ENCODE peak calls at places on chromosomes 13 and 19, in four cellular contexts. T, N, P and U are unnamed samples.

GRCh38 chr13:89541091-89542030 is 1806.1 kb upstream of the MIR17HG start:
- DNase-seq in T (no peak), N (no peak), P (no peak), U (no peak)

GRCh38 chr13:46386996-46387851 is at the start of gene RUBCNL:
- DNase-seq in T (peak), N (peak), P (peak), U (peak)

GRCh38 chr19:10871711-10872550 is 578 bp downstream of the CARM1 start:
- DNase-seq in T (no peak), N (peak), P (peak), U (no peak)

GRCh38 chr19:58183822-58184215 is 958 bp downstream of the ZNF274 start:
- DNase-seq in T (no peak), N (no peak), P (no peak), U (no peak)

GRCh38 chr13:31860002-31860401 is 120.7 kb downstream of the RXFP2 start:
- DNase-seq in T (no peak), N (no peak), P (no peak), U (no peak)

GRCh38 chr19:2426661-2427322 is 594 bp downstream of the TIMM13 start:
- DNase-seq in T (peak), N (peak), P (peak), U (peak)

GRCh38 chr13:40207110-40207478 is 459.3 kb downstream of the FOXO1 start:
- DNase-seq in T (no peak), N (no peak), P (no peak), U (peak)

GRCh38 chr13:50140153-50140552 is 124.9 kb downstream of the KCNRG start:
- DNase-seq in T (no peak), N (no peak), P (no peak), U (no peak)

GRCh38 chr13:106117035-106117434 is 418.4 kb downstream of the EFNB2 start:
- DNase-seq in T (no peak), N (no peak), P (peak), U (no peak)

GRCh38 chr19:31113250-31113685 is 236.0 kb downstream of the TSHZ3 start:
- DNase-seq in T (peak), N (no peak), P (peak), U (no peak)

GRCh38 chr13:26919311-26919710 is 158.7 kb upstream of the GPR12 start:
- DNase-seq in T (no peak), N (no peak), P (no peak), U (no peak)

GRCh38 chr13:51759240-51759639 is 44.7 kb downstream of the DHRS12 start:
- DNase-seq in T (no peak), N (no peak), P (peak), U (no peak)

GRCh38 chr13:30895773-30896172 is 10.3 kb upstream of the MEDAG start:
- DNase-seq in T (peak), N (no peak), P (peak), U (no peak)

GRCh38 chr19:54373781-54374266 is 9.1 kb upstream of the LAIR1 start:
- DNase-seq in T (no peak), N (no peak), P (no peak), U (no peak)

DNA sequence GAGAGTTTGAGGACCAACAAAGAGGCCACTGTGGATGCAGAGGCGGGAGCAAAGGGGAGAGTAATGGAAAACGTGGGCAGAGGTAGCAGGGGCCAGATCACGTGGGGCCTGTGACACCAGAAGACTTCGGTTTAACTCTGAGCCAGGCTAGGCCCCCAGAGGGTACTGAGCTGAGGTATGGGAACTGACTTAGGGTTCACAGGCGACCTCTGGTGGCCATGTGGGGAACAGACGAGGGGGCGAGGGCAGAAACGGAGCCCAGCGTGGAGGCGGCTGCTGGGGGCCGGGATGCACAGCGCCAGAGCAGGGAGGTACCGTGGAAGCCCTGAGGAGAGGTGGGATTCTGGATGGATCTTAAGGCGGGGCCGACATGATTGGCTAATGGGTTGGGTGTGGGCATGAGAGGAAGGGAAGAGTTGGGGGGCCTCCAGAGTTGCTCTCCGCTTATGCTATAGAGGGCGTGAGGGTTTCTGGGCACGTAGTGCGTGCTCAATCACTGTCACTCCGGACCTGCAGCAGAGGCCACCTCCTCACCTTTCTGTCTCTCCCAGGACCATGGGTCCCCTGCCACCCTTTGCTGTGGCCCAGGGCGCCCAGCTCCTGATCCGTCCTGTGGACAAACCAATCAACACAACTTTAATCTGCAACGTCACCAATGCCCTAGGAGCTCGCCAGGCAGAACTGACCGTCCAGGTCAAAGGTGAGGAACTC is 13.7 kb downstream of the PVR start:
- DNase-seq in T (peak), N (peak), P (peak), U (peak)
- TF ChIP-seq CTCF in T (peak), N (peak), P (peak), U (peak)

GRCh38 chr19:39188960-39189359 is 7.8 kb upstream of the NCCRP1 start:
- DNase-seq in T (no peak), N (no peak), P (no peak), U (no peak)

GRCh38 chr19:39183100-39183499 is 13.7 kb upstream of the NCCRP1 start:
- DNase-seq in T (no peak), N (no peak), P (peak), U (no peak)

GRCh38 chr19:39190768-39191167 is 6.0 kb upstream of the NCCRP1 start:
- DNase-seq in T (no peak), N (no peak), P (no peak), U (no peak)

GRCh38 chr19:39186391-39186790 is 10.4 kb upstream of the NCCRP1 start:
- DNase-seq in T (no peak), N (no peak), P (no peak), U (no peak)

GRCh38 chr19:39187552-39187943 is 9.2 kb upstream of the NCCRP1 start:
- DNase-seq in T (no peak), N (no peak), P (no peak), U (no peak)
- TF ChIP-seq CTCF in T (no peak), N (no peak), P (no peak), U (no peak)

GRCh38 chr13:75371223-75371622 is 110.7 kb downstream of the TBC1D4 start:
- DNase-seq in T (no peak), N (no peak), P (no peak), U (no peak)

GRCh38 chr13:75373988-75374387 is 108.0 kb downstream of the TBC1D4 start:
- DNase-seq in T (no peak), N (no peak), P (no peak), U (no peak)

GRCh38 chr13:75372923-75373841 is 108.8 kb downstream of the TBC1D4 start:
- DNase-seq in T (peak), N (no peak), P (peak), U (no peak)

GRCh38 chr13:75369986-75370385 is 112.0 kb downstream of the TBC1D4 start:
- DNase-seq in T (no peak), N (no peak), P (peak), U (no peak)

GRCh38 chr13:75372517-75372916 is 109.5 kb downstream of the TBC1D4 start:
- DNase-seq in T (peak), N (no peak), P (peak), U (peak)
- TF ChIP-seq CTCF in T (peak), N (peak), P (peak), U (peak)

GRCh38 chr19:13260883-13261653 is 110.9 kb downstream of the IER2 start:
- DNase-seq in T (peak), N (no peak), P (peak), U (peak)
- TF ChIP-seq CTCF in T (peak), N (no peak), P (no peak), U (no peak)

GRCh38 chr19:51639916-51640315 is 6.7 kb downstream of the SIGLEC14 start:
- DNase-seq in T (no peak), N (no peak), P (no peak), U (no peak)

GRCh38 chr19:51644636-51645271 is 1.9 kb downstream of the SIGLEC14 start:
- DNase-seq in T (no peak), N (no peak), P (no peak), U (no peak)

GRCh38 chr19:51637362-51637978 is 7.3 kb upstream of the SIGLEC5 start:
- DNase-seq in T (peak), N (no peak), P (peak), U (no peak)

GRCh38 chr19:51641648-51642047 is 5.0 kb downstream of the SIGLEC14 start:
- DNase-seq in T (no peak), N (no peak), P (no peak), U (no peak)

GRCh38 chr19:51640371-51640770 is 6.3 kb downstream of the SIGLEC14 start:
- DNase-seq in T (no peak), N (no peak), P (no peak), U (no peak)
- TF ChIP-seq CTCF in T (no peak), N (no peak), P (no peak), U (no peak)

DNA sequence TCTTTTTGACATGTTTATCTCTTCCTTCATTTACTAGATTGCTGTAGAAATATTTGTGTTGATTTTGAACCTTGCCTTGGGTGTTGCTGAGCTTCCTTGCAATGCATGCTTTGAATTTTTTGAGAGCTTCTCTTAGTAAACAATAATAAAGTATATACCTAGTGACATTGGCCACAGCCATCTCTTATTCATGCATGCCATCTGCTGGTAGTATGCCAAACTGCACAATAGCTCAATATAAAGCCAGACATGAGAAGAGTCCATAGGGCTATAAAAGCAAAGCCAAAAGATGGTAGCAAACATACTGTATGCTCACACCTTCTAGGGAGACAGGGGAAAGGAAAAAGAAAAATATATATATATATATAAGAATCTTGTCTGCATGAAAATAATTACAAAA is 18.9 kb upstream of the ZSCAN5A start:
- DNase-seq in T (peak), N (no peak), P (peak), U (peak)
- TF ChIP-seq CTCF in T (peak), N (peak), P (peak), U (peak)